ENCODE peak calls at places on chromosomes 1 and 21, in six cellular contexts. One of them, this sample, is unnamed.

GRCh38 chr1:218661411-218661810 is 316.3 kb downstream of the TGFB2 start:
- DNase-seq in neural progenitor cell: no peak
- DNase-seq in hepatocyte: no peak
- DNase-seq in H9: no peak
- DNase-seq in fibroblast of lung: no peak
- DNase-seq in IMR-90: no peak
- DNase-seq in this sample: no peak

GRCh38 chr21:19490481-19490880 is 1086.9 kb upstream of the TMPRSS15 start:
- DNase-seq in fibroblast of lung: no peak
- DNase-seq in IMR-90: no peak
- DNase-seq in hepatocyte: no peak
- DNase-seq in neural progenitor cell: no peak
- DNase-seq in H9: no peak
- DNase-seq in this sample: no peak

GRCh38 chr1:59178803-59179202 is 118.1 kb upstream of the FGGY start:
- DNase-seq in H9: no peak
- DNase-seq in fibroblast of lung: no peak
- DNase-seq in IMR-90: no peak
- DNase-seq in hepatocyte: no peak
- DNase-seq in neural progenitor cell: no peak
- DNase-seq in this sample: no peak

GRCh38 chr1:31012210-31012924 is 53.1 kb downstream of the PUM1 start:
- DNase-seq in H9: no peak
- DNase-seq in neural progenitor cell: no peak
- DNase-seq in fibroblast of lung: no peak
- DNase-seq in IMR-90: no peak
- DNase-seq in hepatocyte: no peak
- DNase-seq in this sample: no peak

GRCh38 chr1:47978486-47978885 is 18.7 kb downstream of the TRABD2B start:
- DNase-seq in IMR-90: peak; percentile 9
- DNase-seq in neural progenitor cell: no peak
- DNase-seq in fibroblast of lung: peak; percentile 18
- DNase-seq in H9: no peak
- DNase-seq in hepatocyte: peak; percentile 73
- DNase-seq in this sample: no peak

GRCh38 chr1:153548722-153549695 is at the start of gene S100A3:
- DNase-seq in H9: peak; percentile 25
- DNase-seq in hepatocyte: peak; percentile 73
- DNase-seq in neural progenitor cell: no peak
- DNase-seq in IMR-90: peak; percentile 91
- DNase-seq in fibroblast of lung: peak; percentile 84
- DNase-seq in this sample: no peak

GRCh38 chr1:39269791-39270342 is 65.4 kb downstream of the MACF1 start:
- DNase-seq in fibroblast of lung: peak; percentile 82
- DNase-seq in hepatocyte: peak; percentile 37
- DNase-seq in neural progenitor cell: peak; percentile 56
- DNase-seq in H9: no peak
- DNase-seq in IMR-90: peak; percentile 82
- DNase-seq in this sample: peak; percentile 94

GRCh38 chr1:48761411-48761810 is 15.3 kb downstream of the BEND5 start:
- DNase-seq in hepatocyte: no peak
- DNase-seq in fibroblast of lung: peak; percentile 80
- DNase-seq in H9: no peak
- DNase-seq in IMR-90: peak; percentile 39
- DNase-seq in neural progenitor cell: no peak
- DNase-seq in this sample: no peak

GRCh38 chr21:37402251-37402867 is 35.8 kb downstream of the DYRK1A start:
- DNase-seq in fibroblast of lung: no peak
- DNase-seq in H9: no peak
- DNase-seq in IMR-90: no peak
- DNase-seq in hepatocyte: no peak
- DNase-seq in neural progenitor cell: no peak
- DNase-seq in this sample: no peak

GRCh38 chr21:29217818-29218252 is 80.9 kb upstream of the BACH1 start:
- DNase-seq in neural progenitor cell: no peak
- DNase-seq in fibroblast of lung: peak; percentile 98
- DNase-seq in hepatocyte: peak; percentile 27
- DNase-seq in H9: no peak
- DNase-seq in IMR-90: peak; percentile 99
- DNase-seq in this sample: no peak

GRCh38 chr21:20789696-20790095 is 208.5 kb upstream of the NCAM2 start:
- DNase-seq in IMR-90: no peak
- DNase-seq in neural progenitor cell: no peak
- DNase-seq in hepatocyte: no peak
- DNase-seq in H9: no peak
- DNase-seq in fibroblast of lung: peak; percentile 39
- DNase-seq in this sample: no peak

GRCh38 chr1:31618916-31619846 is 1.7 kb downstream of the HCRTR1 start:
- DNase-seq in IMR-90: no peak
- DNase-seq in H9: no peak
- DNase-seq in neural progenitor cell: no peak
- DNase-seq in fibroblast of lung: no peak
- DNase-seq in hepatocyte: no peak
- DNase-seq in this sample: no peak

GRCh38 chr1:38209986-38210385 is 163.4 kb upstream of the POU3F1 start:
- DNase-seq in hepatocyte: no peak
- DNase-seq in fibroblast of lung: no peak
- DNase-seq in IMR-90: no peak
- DNase-seq in H9: no peak
- DNase-seq in neural progenitor cell: no peak
- DNase-seq in this sample: no peak

GRCh38 chr1:160410412-160411005 is 10.1 kb downstream of the VANGL2 start:
- DNase-seq in IMR-90: no peak
- DNase-seq in hepatocyte: peak; percentile 62
- DNase-seq in H9: no peak
- DNase-seq in fibroblast of lung: no peak
- DNase-seq in neural progenitor cell: peak; percentile 94
- DNase-seq in this sample: no peak

GRCh38 chr1:203559523-203559922 is 65.6 kb downstream of the OPTC start:
- DNase-seq in fibroblast of lung: peak; percentile 68
- DNase-seq in IMR-90: peak; percentile 87
- DNase-seq in H9: no peak
- DNase-seq in hepatocyte: no peak
- DNase-seq in neural progenitor cell: no peak
- DNase-seq in this sample: no peak

GRCh38 chr1:188241629-188242028 is 1412.9 kb downstream of the PLA2G4A start:
- DNase-seq in fibroblast of lung: no peak
- DNase-seq in hepatocyte: no peak
- DNase-seq in IMR-90: no peak
- DNase-seq in H9: no peak
- DNase-seq in neural progenitor cell: no peak
- DNase-seq in this sample: no peak

GRCh38 chr1:36486436-36487335 is 4.0 kb upstream of the CSF3R start:
- DNase-seq in hepatocyte: peak; percentile 86
- DNase-seq in IMR-90: no peak
- DNase-seq in fibroblast of lung: peak; percentile 49
- DNase-seq in H9: no peak
- DNase-seq in neural progenitor cell: no peak
- DNase-seq in this sample: peak; percentile 73

GRCh38 chr1:17653728-17654351 is 101.3 kb upstream of the ACTL8 start:
- DNase-seq in fibroblast of lung: peak; percentile 50
- DNase-seq in IMR-90: peak; percentile 50
- DNase-seq in hepatocyte: peak; percentile 71
- DNase-seq in neural progenitor cell: peak; percentile 79
- DNase-seq in H9: peak; percentile 64
- DNase-seq in this sample: peak; percentile 76

GRCh38 chr1:116680752-116681151 is 13.2 kb upstream of the IGSF3 start:
- DNase-seq in hepatocyte: no peak
- DNase-seq in fibroblast of lung: no peak
- DNase-seq in H9: no peak
- DNase-seq in neural progenitor cell: no peak
- DNase-seq in IMR-90: no peak
- DNase-seq in this sample: no peak

GRCh38 chr1:30034627-30035521 is 688.5 kb downstream of the MATN1 start:
- DNase-seq in hepatocyte: no peak
- DNase-seq in fibroblast of lung: peak; percentile 7
- DNase-seq in IMR-90: peak; percentile 5
- DNase-seq in neural progenitor cell: no peak
- DNase-seq in H9: no peak
- DNase-seq in this sample: no peak

GRCh38 chr1:110673805-110674336 is 869 bp downstream of the KCNA3 start:
- DNase-seq in H9: no peak
- DNase-seq in fibroblast of lung: no peak
- DNase-seq in hepatocyte: no peak
- DNase-seq in IMR-90: no peak
- DNase-seq in neural progenitor cell: no peak
- DNase-seq in this sample: no peak

GRCh38 chr1:163290025-163290610 is 31.6 kb upstream of the NUF2 start:
- DNase-seq in neural progenitor cell: no peak
- DNase-seq in H9: no peak
- DNase-seq in hepatocyte: no peak
- DNase-seq in IMR-90: peak; percentile 49
- DNase-seq in fibroblast of lung: peak; percentile 86
- DNase-seq in this sample: no peak

GRCh38 chr1:114482585-114482984 is 28.4 kb downstream of the TRIM33 start:
- DNase-seq in neural progenitor cell: no peak
- DNase-seq in hepatocyte: no peak
- DNase-seq in H9: no peak
- DNase-seq in fibroblast of lung: no peak
- DNase-seq in IMR-90: no peak
- DNase-seq in this sample: peak; percentile 75
- H3K4me2 ChIP-seq in neural progenitor cell: no peak overlapping the region
- H3K4me2 ChIP-seq in hepatocyte: no peak overlapping the region
- H3K4me2 ChIP-seq in H9: no peak overlapping the region
- H3K4me2 ChIP-seq in fibroblast of lung: no peak overlapping the region
- H3K4me2 ChIP-seq in IMR-90: no peak overlapping the region
- H3K4me2 ChIP-seq in this sample: peak overlapping the region; percentile 33

DNA sequence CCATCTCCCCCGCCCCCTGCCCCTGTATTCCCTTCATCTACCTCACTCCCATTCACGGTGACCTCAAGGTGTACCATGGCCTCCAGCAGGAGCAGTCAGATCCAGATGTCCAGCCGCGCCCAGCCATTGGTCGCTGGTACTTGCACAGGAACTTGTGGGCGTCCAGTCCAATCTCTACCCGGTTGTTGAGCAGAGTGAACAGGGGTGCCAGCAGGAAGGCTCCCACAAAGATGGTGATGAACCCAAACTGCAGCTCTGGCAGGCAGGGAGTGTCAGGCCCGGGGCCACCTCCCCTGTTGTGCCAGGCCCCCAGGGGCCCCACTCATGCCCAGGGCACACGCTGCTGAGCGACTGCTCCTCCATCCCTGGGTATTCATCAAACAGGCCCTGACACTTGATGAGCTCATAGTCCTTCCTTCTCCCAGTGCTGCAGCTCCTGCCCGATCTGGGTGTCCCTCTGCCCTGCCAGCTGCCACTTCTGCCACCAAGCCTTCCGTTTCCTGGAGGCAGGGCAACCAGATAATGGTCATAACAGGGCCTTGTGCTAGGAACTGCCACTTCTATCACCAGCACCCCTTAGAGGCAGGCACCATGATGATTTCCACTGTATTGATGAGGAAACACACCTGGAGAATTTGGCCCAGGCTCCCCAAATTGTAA is 5.7 kb upstream of the ARHGEF19 start:
- DNase-seq in IMR-90: no peak
- DNase-seq in H9: no peak
- DNase-seq in neural progenitor cell: no peak
- DNase-seq in hepatocyte: no peak
- DNase-seq in fibroblast of lung: no peak
- DNase-seq in this sample: no peak
- H3K27me3 ChIP-seq in IMR-90: peaks cover 2% of the 10 kb centered on the region
- H3K27me3 ChIP-seq in H9: no peaks in the 10 kb centered on the region
- H3K27me3 ChIP-seq in neural progenitor cell: peaks cover 63% of the 10 kb centered on the region
- H3K27me3 ChIP-seq in hepatocyte: no peaks in the 10 kb centered on the region
- H3K27me3 ChIP-seq in fibroblast of lung: peaks cover 7% of the 10 kb centered on the region
- H3K27me3 ChIP-seq in this sample: no peaks in the 10 kb centered on the region

DNA sequence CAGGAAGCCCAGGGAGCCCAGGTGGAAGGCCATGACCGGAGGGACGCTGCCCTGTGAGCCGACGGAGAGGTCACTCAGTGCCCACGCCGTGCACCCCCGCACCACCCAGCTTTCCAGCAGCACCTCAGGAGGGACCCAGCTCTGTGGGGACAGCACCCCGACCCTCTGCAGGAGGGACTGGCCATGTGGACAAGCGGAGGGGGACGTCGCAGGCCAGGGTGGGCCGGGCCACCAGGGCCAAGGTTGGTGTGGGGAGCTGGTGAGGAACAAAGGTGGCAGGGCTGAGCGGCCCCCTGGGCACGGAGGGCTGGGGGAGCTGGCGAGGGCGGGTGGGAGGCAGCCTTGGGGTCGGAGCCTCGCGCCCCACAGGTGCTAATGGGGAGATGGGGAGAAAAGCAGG is 22.8 kb downstream of the NADK start:
- DNase-seq in H9: no peak
- DNase-seq in fibroblast of lung: no peak
- DNase-seq in IMR-90: no peak
- DNase-seq in neural progenitor cell: no peak
- DNase-seq in hepatocyte: no peak
- DNase-seq in this sample: no peak
- H2AFZ ChIP-seq in H9: no peak overlapping the region
- H2AFZ ChIP-seq in fibroblast of lung: no peak overlapping the region
- H2AFZ ChIP-seq in IMR-90: no peak overlapping the region
- H2AFZ ChIP-seq in neural progenitor cell: no peak overlapping the region
- H2AFZ ChIP-seq in hepatocyte: no peak overlapping the region
- H2AFZ ChIP-seq in this sample: no peak overlapping the region

GRCh38 chr1:182615468-182616129 is 11.4 kb upstream of the RGS16 start:
- DNase-seq in hepatocyte: no peak
- DNase-seq in fibroblast of lung: peak; percentile 50
- DNase-seq in neural progenitor cell: peak; percentile 86
- DNase-seq in IMR-90: no peak
- DNase-seq in H9: no peak
- DNase-seq in this sample: peak; percentile 65

GRCh38 chr1:182617734-182618288 is 13.6 kb upstream of the RGS16 start:
- DNase-seq in H9: no peak
- DNase-seq in fibroblast of lung: peak; percentile 32
- DNase-seq in hepatocyte: no peak
- DNase-seq in neural progenitor cell: no peak
- DNase-seq in IMR-90: peak; percentile 10
- DNase-seq in this sample: no peak

GRCh38 chr1:182614796-182615451 is 10.7 kb upstream of the RGS16 start:
- DNase-seq in IMR-90: peak; percentile 79
- DNase-seq in fibroblast of lung: peak; percentile 79
- DNase-seq in H9: peak; percentile 72
- DNase-seq in neural progenitor cell: peak; percentile 84
- DNase-seq in hepatocyte: peak; percentile 86
- DNase-seq in this sample: peak; percentile 83

GRCh38 chr1:182616130-182617074 is 12.2 kb upstream of the RGS16 start:
- DNase-seq in neural progenitor cell: peak; percentile 81
- DNase-seq in hepatocyte: peak; percentile 69
- DNase-seq in IMR-90: peak; percentile 25
- DNase-seq in fibroblast of lung: peak; percentile 82
- DNase-seq in H9: peak; percentile 74
- DNase-seq in this sample: peak; percentile 85

DNA sequence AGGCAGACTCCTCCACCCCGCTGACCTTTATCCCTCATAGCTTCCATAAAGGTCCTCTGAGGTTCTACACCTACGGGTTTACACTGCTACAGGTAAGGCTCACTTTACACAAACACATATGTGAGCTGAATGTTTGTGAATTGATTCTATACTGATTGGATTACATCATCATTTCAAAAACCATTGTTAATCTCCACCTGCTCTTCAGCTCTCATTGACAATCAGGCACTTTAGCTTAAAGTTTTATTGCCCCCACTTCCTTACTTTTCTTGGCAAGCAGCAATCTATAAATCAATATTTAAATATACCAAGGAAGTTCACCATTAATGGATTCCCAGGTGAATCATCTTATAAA is 12.9 kb upstream of the RGS16 start:
- DNase-seq in IMR-90: no peak
- DNase-seq in fibroblast of lung: no peak
- DNase-seq in H9: no peak
- DNase-seq in hepatocyte: no peak
- DNase-seq in neural progenitor cell: no peak
- DNase-seq in this sample: no peak
- H3K4me2 ChIP-seq in IMR-90: no peak overlapping the region
- H3K4me2 ChIP-seq in fibroblast of lung: no peak overlapping the region
- H3K4me2 ChIP-seq in H9: peak overlapping the region; percentile 52
- H3K4me2 ChIP-seq in hepatocyte: no peak overlapping the region
- H3K4me2 ChIP-seq in neural progenitor cell: peak overlapping the region; percentile 72
- H3K4me2 ChIP-seq in this sample: peak overlapping the region; percentile 98

GRCh38 chr1:26041401-26041800 is 4.5 kb downstream of the SLC30A2 start:
- DNase-seq in H9: no peak
- DNase-seq in neural progenitor cell: no peak
- DNase-seq in hepatocyte: no peak
- DNase-seq in IMR-90: no peak
- DNase-seq in fibroblast of lung: no peak
- DNase-seq in this sample: no peak
- H3K27me3 ChIP-seq in H9: peaks cover 26% of the 10 kb centered on the region
- H3K27me3 ChIP-seq in neural progenitor cell: peaks cover 94% of the 10 kb centered on the region
- H3K27me3 ChIP-seq in hepatocyte: peaks cover 35% of the 10 kb centered on the region
- H3K27me3 ChIP-seq in IMR-90: peaks cover 63% of the 10 kb centered on the region
- H3K27me3 ChIP-seq in fibroblast of lung: peaks cover 39% of the 10 kb centered on the region
- H3K27me3 ChIP-seq in this sample: no peaks in the 10 kb centered on the region

This sample was measured in Karpas-422.